ENCODE peak calls at places on chromosome 18, in eight cellular contexts. J is spleen, P is cardiac fibroblast, N is fibroblast of lung, T is brain microvascular endothelial cell, Z is mammary epithelial cell, O is prostate gland, L is colonic mucosa. R is an unnamed sample.

GRCh38 chr18:53906681-53907080 is 317.8 kb downstream of the MBD2 start:
- DNase-seq in P (peak), L (no peak), Z (no peak), T (no peak), N (no peak), J (no peak), O (no peak), R (peak)

GRCh38 chr18:58128286-58129018 is 84.4 kb downstream of the NEDD4L start:
- DNase-seq in N (peak), J (no peak), O (no peak), L (peak), Z (no peak), T (no peak), P (no peak), R (no peak)

GRCh38 chr18:59966913-59967312 is 67.1 kb downstream of the PMAIP1 start:
- DNase-seq in P (no peak), J (no peak), N (no peak), L (no peak), Z (peak), T (no peak), O (peak), R (no peak)

GRCh38 chr18:2994603-2995432 is 18.1 kb downstream of the LPIN2 start:
- DNase-seq in P (no peak), N (no peak), L (no peak), O (no peak), T (no peak), Z (no peak), J (peak), R (no peak)

GRCh38 chr18:23591011-23591410 is 4.7 kb upstream of the NPC1 start:
- DNase-seq in J (no peak), T (peak), Z (no peak), L (no peak), N (peak), O (no peak), P (peak), R (peak)

GRCh38 chr18:21155443-21155842 is 43.8 kb upstream of the ROCK1 start:
- DNase-seq in N (no peak), J (no peak), T (no peak), Z (no peak), L (no peak), O (no peak), P (no peak), R (no peak)

GRCh38 chr18:24656044-24656443 is 195.6 kb downstream of the HRH4 start:
- DNase-seq in N (no peak), O (no peak), J (no peak), P (no peak), L (no peak), T (no peak), Z (no peak), R (no peak)

GRCh38 chr18:64749884-64750283 is 601.0 kb upstream of the LINC00305 start:
- DNase-seq in T (no peak), J (no peak), O (no peak), P (no peak), N (no peak), L (no peak), Z (no peak), R (no peak)

GRCh38 chr18:48308027-48308635 is 101.1 kb downstream of the ZBTB7C start:
- DNase-seq in O (peak), P (no peak), L (peak), T (no peak), N (no peak), Z (peak), J (peak), R (no peak)

GRCh38 chr18:3777719-3778118 is 327.7 kb downstream of the TGIF1 start:
- DNase-seq in L (no peak), Z (no peak), J (no peak), T (no peak), O (no peak), P (no peak), N (no peak), R (no peak)

GRCh38 chr18:12882416-12882815 is 1.6 kb downstream of the PTPN2 start:
- DNase-seq in P (no peak), N (peak), Z (no peak), O (no peak), T (no peak), L (no peak), J (no peak), R (peak)

GRCh38 chr18:23618862-23619387 is 32.6 kb upstream of the NPC1 start:
- DNase-seq in Z (no peak), P (no peak), J (peak), O (no peak), L (peak), N (no peak), T (no peak), R (no peak)

GRCh38 chr18:51417643-51418483 is 220.4 kb upstream of the MEX3C start:
- DNase-seq in L (no peak), Z (no peak), J (no peak), N (no peak), O (no peak), P (no peak), T (no peak), R (no peak)
- H3K4me3 ChIP-seq in L (no peak), Z (no peak), J (no peak), N (no peak), O (no peak), P (no peak), T (no peak), R (no peak)

GRCh38 chr18:75041586-75041985 is 167.4 kb downstream of the PTGR3 start:
- DNase-seq in T (peak), O (no peak), J (no peak), Z (peak), P (peak), N (peak), L (no peak), R (peak)
- TF ChIP-seq CTCF in T (peak), O (no peak), J (no peak), Z (peak), P (peak), N (peak), L (peak), R (peak)

GRCh38 chr18:55324166-55324565 is 263.8 kb downstream of the TCF4 start:
- DNase-seq in O (no peak), N (no peak), P (no peak), Z (no peak), T (no peak), L (no peak), J (no peak), R (no peak)
- H3K4me3 ChIP-seq in O (no peak), N (no peak), P (no peak), Z (no peak), T (no peak), L (no peak), J (no peak), R (no peak)

DNA sequence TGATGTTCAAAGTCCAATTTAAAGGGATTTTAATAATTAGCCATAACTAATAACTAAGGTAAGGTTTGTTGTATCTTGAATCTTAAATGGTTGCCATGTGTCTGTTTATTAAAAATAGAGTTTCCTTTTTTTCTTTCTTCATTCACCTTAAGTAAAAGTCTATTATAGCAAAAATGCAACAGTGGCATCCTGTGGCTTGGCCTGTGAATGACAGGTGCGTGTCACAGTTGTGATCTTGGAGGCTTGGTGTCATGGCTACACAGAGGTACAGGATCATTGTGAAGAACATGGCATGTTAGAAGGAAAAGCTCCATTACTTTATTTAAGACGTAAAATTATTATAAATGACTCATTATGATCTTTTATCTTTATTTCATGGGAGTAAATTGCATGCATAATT is 246.1 kb downstream of the BCL2 start:
- DNase-seq in O (no peak), P (no peak), N (no peak), J (no peak), L (no peak), Z (no peak), T (no peak), R (no peak)
- TF ChIP-seq CTCF in O (no peak), P (no peak), N (no peak), J (no peak), L (no peak), Z (peak), T (no peak), R (no peak)

R was measured in choroid plexus epithelial cell.